ENCODE peak calls at places on chromosomes 13 and 19, in six cellular contexts. X is AG10803, M is IMR-90, C is cardiac fibroblast, K is heart left ventricle, U is OCI-LY7. H is an unnamed sample.

GRCh38 chr13:73268306-73268705 is 209.5 kb downstream of the KLF5 start:
- DNase-seq in U (no peak), C (peak), X (peak), M (peak), K (no peak), H (peak)

GRCh38 chr13:67048793-67049150 is 181.4 kb downstream of the PCDH9 start:
- DNase-seq in C (peak), M (peak), K (no peak), U (no peak), X (peak), H (peak)

GRCh38 chr19:10510301-10510802 is 6.9 kb downstream of the S1PR5 start:
- DNase-seq in C (no peak), X (no peak), U (peak), M (no peak), K (no peak), H (no peak)

GRCh38 chr19:3284759-3285646 is 60.5 kb downstream of the CELF5 start:
- DNase-seq in M (peak), C (peak), U (peak), K (no peak), X (no peak), H (peak)

GRCh38 chr13:24050292-24050711 is 110.2 kb upstream of the SPATA13 start:
- DNase-seq in U (no peak), K (no peak), C (peak), M (peak), X (peak), H (peak)

GRCh38 chr19:873084-874019 is 13.9 kb downstream of the CFD start:
- DNase-seq in C (peak), M (peak), X (peak), K (no peak), U (peak), H (no peak)

GRCh38 chr13:42041684-42042035 is 6.8 kb upstream of the DGKH start:
- DNase-seq in K (peak), M (peak), U (peak), C (peak), X (peak), H (peak)

GRCh38 chr13:89227356-89227755 is 1556.2 kb downstream of the SLITRK5 start:
- DNase-seq in M (no peak), K (no peak), X (no peak), U (no peak), C (peak), H (no peak)

GRCh38 chr13:93687261-93687660 is 460.7 kb downstream of the GPC6 start:
- DNase-seq in X (peak), K (no peak), U (no peak), C (no peak), M (peak), H (peak)

GRCh38 chr19:46015080-46015960 is 7.5 kb downstream of the PGLYRP1 start:
- DNase-seq in X (peak), C (peak), U (peak), K (peak), M (no peak), H (no peak)

GRCh38 chr13:74287672-74288169 is 153.5 kb upstream of the KLF12 start:
- DNase-seq in X (peak), C (peak), K (peak), M (peak), U (peak), H (peak)

GRCh38 chr19:4567584-4568071 is 8.1 kb upstream of the SEMA6B start:
- DNase-seq in K (peak), M (peak), U (peak), X (peak), C (peak), H (peak)

GRCh38 chr13:102395939-102396338 is 5.9 kb downstream of the FGF14 start:
- DNase-seq in C (no peak), K (no peak), X (no peak), U (no peak), M (no peak), H (no peak)

GRCh38 chr13:73428137-73428536 is 369.3 kb downstream of the KLF5 start:
- DNase-seq in U (no peak), X (peak), M (peak), K (no peak), C (peak), H (peak)

GRCh38 chr19:33704271-33704670 is 82.5 kb downstream of the CHST8 start:
- DNase-seq in C (no peak), U (no peak), X (no peak), M (no peak), K (no peak), H (no peak)

GRCh38 chr19:33703438-33703750 is 81.6 kb downstream of the CHST8 start:
- DNase-seq in C (no peak), M (no peak), K (no peak), U (no peak), X (no peak), H (no peak)

GRCh38 chr19:33705090-33705847 is 83.5 kb downstream of the CHST8 start:
- DNase-seq in M (no peak), C (no peak), U (no peak), X (no peak), K (no peak), H (no peak)

GRCh38 chr19:33702606-33703437 is 81.1 kb downstream of the CHST8 start:
- DNase-seq in U (no peak), M (no peak), K (no peak), X (no peak), C (no peak), H (no peak)

GRCh38 chr19:33703821-33704220 is 82.1 kb downstream of the CHST8 start:
- DNase-seq in C (no peak), M (no peak), X (no peak), U (no peak), K (no peak), H (no peak)
- H3K4me3 ChIP-seq in C (no peak), M (no peak), X (no peak), U (no peak), K (no peak), H (no peak)

DNA sequence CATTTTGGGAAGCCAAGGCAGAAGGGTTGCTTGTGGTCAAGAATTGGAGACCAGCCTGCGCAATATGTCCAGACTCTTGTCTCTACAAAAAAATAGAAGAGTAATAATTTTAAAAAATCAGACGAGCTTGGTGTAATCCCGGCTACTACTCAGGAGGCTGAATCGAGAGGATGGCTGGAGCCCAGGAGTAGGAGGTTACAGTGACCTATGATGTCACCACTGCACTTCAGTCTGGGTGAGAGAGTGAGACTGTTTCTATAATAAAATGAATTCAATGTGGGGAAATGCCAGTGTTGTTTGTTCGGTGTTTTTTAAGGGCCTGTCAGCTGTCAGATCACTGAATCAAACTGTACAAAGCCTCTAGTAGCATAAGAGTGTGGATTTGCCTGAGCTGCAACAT is 1.2 kb upstream of the FBXL3 start:
- DNase-seq in M (no peak), K (peak), C (peak), X (peak), U (no peak), H (peak)
- H3K4me3 ChIP-seq in M (no peak), K (peak), C (peak), X (peak), U (no peak), H (peak)

GRCh38 chr13:30619731-30620130 is 2.0 kb downstream of the USPL1 start:
- DNase-seq in X (no peak), K (no peak), M (no peak), C (peak), U (no peak), H (no peak)
- H3K4me3 ChIP-seq in X (peak), K (no peak), M (no peak), C (peak), U (peak), H (peak)

GRCh38 chr13:44573071-44573470 is 3.1 kb downstream of the TSC22D1 start:
- DNase-seq in C (no peak), K (no peak), U (no peak), X (no peak), M (no peak), H (no peak)
- H3K4me3 ChIP-seq in C (no peak), K (peak), U (no peak), X (peak), M (peak), H (peak)

GRCh38 chr13:21074601-21075302 is 13.4 kb upstream of the LATS2 start:
- DNase-seq in K (peak), U (no peak), M (no peak), C (peak), X (peak), H (peak)

GRCh38 chr13:21078501-21078900 is 17.1 kb upstream of the LATS2 start:
- DNase-seq in X (peak), C (no peak), U (no peak), K (no peak), M (peak), H (peak)

GRCh38 chr13:21075303-21076264 is 14.2 kb upstream of the LATS2 start:
- DNase-seq in K (peak), M (no peak), U (no peak), C (peak), X (no peak), H (no peak)

GRCh38 chr13:21077360-21078353 is 16.3 kb upstream of the LATS2 start:
- DNase-seq in X (no peak), U (no peak), M (no peak), K (no peak), C (no peak), H (no peak)

GRCh38 chr13:21076265-21076653 is 14.9 kb upstream of the LATS2 start:
- DNase-seq in M (no peak), X (no peak), K (no peak), U (no peak), C (no peak), H (no peak)
- H3K4me3 ChIP-seq in M (no peak), X (no peak), K (peak), U (no peak), C (no peak), H (no peak)

H was measured in fibroblast of the aortic adventitia.